ENCODE peak calls at places on chromosome 2, in four cellular contexts. One of them, this sample, is unnamed.

GRCh38 chr2:99926986-99927385 is 215.4 kb downstream of the AFF3 start:
- DNase-seq in K562: no peak
- DNase-seq in SK-N-SH: no peak
- DNase-seq in H1: no peak
- DNase-seq in this sample: no peak

GRCh38 chr2:44247924-44248323 is 27.4 kb upstream of the SLC3A1 start:
- DNase-seq in SK-N-SH: no peak
- DNase-seq in K562: peak
- DNase-seq in H1: no peak
- DNase-seq in this sample: no peak

GRCh38 chr2:236507393-236508085 is 62.1 kb upstream of the ACKR3 start:
- DNase-seq in H1: peak
- DNase-seq in K562: no peak
- DNase-seq in SK-N-SH: peak
- DNase-seq in this sample: no peak

GRCh38 chr2:108454440-108454839 is 5.4 kb downstream of the GCC2 start:
- DNase-seq in K562: no peak
- DNase-seq in SK-N-SH: no peak
- DNase-seq in H1: no peak
- DNase-seq in this sample: no peak

GRCh38 chr2:45669109-45669508 is 17.6 kb downstream of the PRKCE start:
- DNase-seq in SK-N-SH: no peak
- DNase-seq in H1: no peak
- DNase-seq in K562: peak
- DNase-seq in this sample: no peak

GRCh38 chr2:235594041-235594440 is 100.2 kb downstream of the AGAP1 start:
- DNase-seq in K562: peak
- DNase-seq in H1: no peak
- DNase-seq in SK-N-SH: peak
- DNase-seq in this sample: no peak

GRCh38 chr2:241887806-241888522 is 18.4 kb downstream of the RTP5 start:
- DNase-seq in SK-N-SH: no peak
- DNase-seq in K562: no peak
- DNase-seq in H1: no peak
- DNase-seq in this sample: no peak

GRCh38 chr2:119426801-119427395 is 4.8 kb upstream of the TMEM37 start:
- DNase-seq in SK-N-SH: no peak
- DNase-seq in H1: no peak
- DNase-seq in K562: peak
- DNase-seq in this sample: no peak

GRCh38 chr2:191627518-191627917 is 50.4 kb upstream of the NABP1 start:
- DNase-seq in SK-N-SH: no peak
- DNase-seq in H1: no peak
- DNase-seq in K562: no peak
- DNase-seq in this sample: no peak

GRCh38 chr2:188117706-188118105 is 174.0 kb upstream of the GULP1 start:
- DNase-seq in K562: no peak
- DNase-seq in H1: no peak
- DNase-seq in SK-N-SH: no peak
- DNase-seq in this sample: no peak

GRCh38 chr2:177970670-177971454 is 101.7 kb downstream of the PDE11A start:
- DNase-seq in K562: no peak
- DNase-seq in SK-N-SH: no peak
- DNase-seq in H1: no peak
- DNase-seq in this sample: no peak

GRCh38 chr2:224885836-224886547 is 156.3 kb downstream of the DOCK10 start:
- DNase-seq in SK-N-SH: no peak
- DNase-seq in H1: no peak
- DNase-seq in K562: no peak
- DNase-seq in this sample: no peak

GRCh38 chr2:88669371-88670214 is 21.9 kb upstream of the RPIA start:
- DNase-seq in H1: no peak
- DNase-seq in SK-N-SH: peak
- DNase-seq in K562: peak
- DNase-seq in this sample: peak
- TF ChIP-seq JUND in H1: no peak
- TF ChIP-seq JUND in SK-N-SH: no peak
- TF ChIP-seq JUND in K562: no peak
- TF ChIP-seq JUND in this sample: no peak

GRCh38 chr2:231348703-231349373 is 46.7 kb upstream of the B3GNT7 start:
- DNase-seq in SK-N-SH: no peak
- DNase-seq in K562: no peak
- DNase-seq in H1: no peak
- DNase-seq in this sample: no peak
- TF ChIP-seq JUND in SK-N-SH: no peak
- TF ChIP-seq JUND in K562: no peak
- TF ChIP-seq JUND in H1: no peak
- TF ChIP-seq JUND in this sample: no peak

GRCh38 chr2:83949361-83949760 is 509.7 kb downstream of the SUCLG1 start:
- DNase-seq in H1: no peak
- DNase-seq in K562: no peak
- DNase-seq in SK-N-SH: no peak
- DNase-seq in this sample: no peak
- TF ChIP-seq JUND in H1: no peak
- TF ChIP-seq JUND in K562: no peak
- TF ChIP-seq JUND in SK-N-SH: no peak
- TF ChIP-seq JUND in this sample: no peak

GRCh38 chr2:18701546-18701945 is 112.2 kb upstream of the NT5C1B start:
- DNase-seq in K562: no peak
- DNase-seq in SK-N-SH: no peak
- DNase-seq in H1: no peak
- DNase-seq in this sample: no peak
- TF ChIP-seq JUND in K562: no peak
- TF ChIP-seq JUND in SK-N-SH: no peak
- TF ChIP-seq JUND in H1: no peak
- TF ChIP-seq JUND in this sample: no peak

DNA sequence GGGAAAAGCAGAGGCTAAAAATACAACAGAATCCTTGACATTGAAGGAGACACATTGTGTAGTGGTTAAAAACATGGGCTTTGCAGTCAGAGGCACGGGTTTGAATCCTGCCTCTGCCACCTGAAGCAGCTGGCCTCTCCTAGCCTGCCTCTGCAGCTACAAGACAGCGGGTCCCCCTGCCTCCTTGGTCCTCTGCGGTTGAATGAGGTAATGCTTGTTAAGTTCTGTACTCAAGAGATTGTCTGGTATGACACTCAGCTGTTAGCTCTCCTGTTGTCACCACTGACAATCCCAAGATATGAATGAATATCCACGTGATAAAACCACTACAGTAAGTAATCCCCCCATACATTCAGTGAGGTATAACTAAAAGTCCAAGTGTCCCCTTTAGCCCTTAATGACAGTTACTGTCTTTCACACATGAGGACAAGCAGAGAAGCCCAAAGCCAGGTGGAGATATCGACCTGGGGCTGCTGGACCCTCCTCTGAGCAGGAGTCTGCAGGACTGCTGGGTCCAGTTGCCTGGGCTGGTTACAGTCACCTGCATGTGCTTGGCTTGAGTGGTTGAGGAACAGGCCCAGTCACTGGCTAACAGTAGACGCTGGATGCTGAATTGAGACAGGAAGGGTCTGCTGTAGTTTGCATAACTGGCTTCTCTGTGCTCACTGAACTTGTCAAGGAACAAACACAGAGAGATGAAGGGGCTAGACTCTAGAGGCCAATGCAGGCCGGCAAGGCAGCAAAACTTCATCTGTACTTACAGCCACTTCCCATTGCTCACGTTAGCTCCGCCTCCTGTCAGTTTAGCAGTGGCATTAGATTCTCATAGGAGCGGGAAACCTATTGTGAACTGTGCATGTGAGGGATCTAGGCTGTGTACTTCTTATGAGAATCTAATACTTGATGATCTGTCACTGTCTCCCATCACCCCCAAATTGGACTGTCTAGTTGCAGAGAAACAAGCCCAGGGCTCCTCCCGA is 85.5 kb downstream of the TGFA start:
- DNase-seq in H1: peak
- DNase-seq in SK-N-SH: no peak
- DNase-seq in K562: no peak
- DNase-seq in this sample: no peak
- TF ChIP-seq JUND in H1: no peak
- TF ChIP-seq JUND in SK-N-SH: no peak
- TF ChIP-seq JUND in K562: no peak
- TF ChIP-seq JUND in this sample: no peak

GRCh38 chr2:238098854-238099708 is 1.1 kb upstream of the ESPNL start:
- DNase-seq in K562: no peak
- DNase-seq in H1: peak
- DNase-seq in SK-N-SH: peak
- DNase-seq in this sample: no peak

GRCh38 chr2:238097988-238098853 is 1.9 kb upstream of the ESPNL start:
- DNase-seq in H1: peak
- DNase-seq in K562: peak
- DNase-seq in SK-N-SH: peak
- DNase-seq in this sample: peak

GRCh38 chr2:238096311-238097011 is 3.7 kb upstream of the ESPNL start:
- DNase-seq in H1: peak
- DNase-seq in K562: no peak
- DNase-seq in SK-N-SH: peak
- DNase-seq in this sample: no peak

GRCh38 chr2:238095143-238095542 is 5.0 kb upstream of the ESPNL start:
- DNase-seq in SK-N-SH: no peak
- DNase-seq in K562: no peak
- DNase-seq in H1: no peak
- DNase-seq in this sample: no peak

GRCh38 chr2:238097201-238097987 is 2.7 kb upstream of the ESPNL start:
- DNase-seq in SK-N-SH: peak
- DNase-seq in H1: peak
- DNase-seq in K562: no peak
- DNase-seq in this sample: no peak
- TF ChIP-seq JUND in SK-N-SH: no peak
- TF ChIP-seq JUND in H1: no peak
- TF ChIP-seq JUND in K562: no peak
- TF ChIP-seq JUND in this sample: no peak

DNA sequence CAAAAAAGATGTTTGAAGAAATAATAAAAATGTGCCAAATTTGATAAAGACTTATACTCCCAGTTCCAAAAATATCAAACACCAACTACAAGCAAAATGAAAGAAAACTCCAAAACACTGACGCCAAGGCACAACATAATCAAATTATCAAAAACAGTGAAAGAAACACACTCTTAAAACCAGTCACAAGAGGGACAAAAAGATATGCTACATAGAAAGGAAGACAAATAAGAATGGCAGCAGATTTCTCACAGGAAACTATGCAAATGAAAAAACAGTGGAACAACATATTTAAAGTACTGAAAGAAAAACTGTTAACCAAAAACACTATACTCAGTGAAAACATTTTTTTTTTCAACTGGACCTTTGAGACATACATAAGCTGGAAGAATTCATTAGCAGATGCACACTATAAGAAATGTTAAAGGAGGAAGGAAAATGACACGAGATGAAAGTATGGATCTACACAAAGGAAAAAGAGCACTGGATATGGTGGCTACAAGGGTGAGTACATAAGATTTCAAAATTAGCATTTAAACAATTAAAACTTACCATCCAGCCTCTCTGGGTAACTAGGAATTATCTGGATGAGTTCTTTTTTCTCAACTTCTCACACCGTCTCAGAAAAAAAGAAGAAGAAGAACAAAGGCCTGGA is 94.0 kb upstream of the ACVR1C start:
- DNase-seq in SK-N-SH: no peak
- DNase-seq in K562: peak
- DNase-seq in H1: no peak
- DNase-seq in this sample: no peak
- TF ChIP-seq JUND in SK-N-SH: no peak
- TF ChIP-seq JUND in K562: no peak
- TF ChIP-seq JUND in H1: no peak
- TF ChIP-seq JUND in this sample: no peak

DNA sequence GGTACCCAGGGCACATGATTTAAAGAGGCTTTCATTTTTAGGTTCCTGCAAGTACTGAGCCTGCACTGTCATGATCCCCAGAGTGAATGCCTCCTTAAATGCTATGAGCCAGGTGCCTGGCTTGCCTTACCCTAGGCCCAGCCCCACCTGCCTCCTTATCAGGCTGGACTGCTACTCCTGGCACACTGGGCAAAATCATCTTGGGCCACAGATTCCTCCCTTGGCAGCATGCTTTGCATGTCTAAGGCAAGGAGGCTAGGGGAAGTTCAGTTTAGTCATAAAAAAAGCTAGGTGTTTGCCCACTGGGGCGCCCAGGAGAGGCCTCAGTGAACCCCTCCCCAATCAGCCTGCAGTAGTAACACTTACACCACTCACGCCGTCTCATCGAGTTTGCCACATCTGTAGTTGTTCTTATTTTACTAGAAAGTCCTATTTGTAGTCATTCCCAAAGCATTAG is 45.1 kb downstream of the LBH start:
- DNase-seq in H1: no peak
- DNase-seq in K562: no peak
- DNase-seq in SK-N-SH: no peak
- DNase-seq in this sample: no peak
- TF ChIP-seq JUND in H1: no peak
- TF ChIP-seq JUND in K562: no peak
- TF ChIP-seq JUND in SK-N-SH: no peak
- TF ChIP-seq JUND in this sample: no peak

GRCh38 chr2:102549027-102549426 is 70.3 kb upstream of the SLC9A2 start:
- DNase-seq in SK-N-SH: no peak
- DNase-seq in H1: no peak
- DNase-seq in K562: no peak
- DNase-seq in this sample: no peak
- TF ChIP-seq JUND in SK-N-SH: no peak
- TF ChIP-seq JUND in H1: no peak
- TF ChIP-seq JUND in K562: no peak
- TF ChIP-seq JUND in this sample: no peak

GRCh38 chr2:6392966-6393365 is 472.7 kb downstream of the CMPK2 start:
- DNase-seq in K562: no peak
- DNase-seq in H1: no peak
- DNase-seq in SK-N-SH: no peak
- DNase-seq in this sample: no peak

GRCh38 chr2:6392354-6392753 is 473.4 kb downstream of the CMPK2 start:
- DNase-seq in K562: no peak
- DNase-seq in H1: no peak
- DNase-seq in SK-N-SH: no peak
- DNase-seq in this sample: no peak

DNA sequence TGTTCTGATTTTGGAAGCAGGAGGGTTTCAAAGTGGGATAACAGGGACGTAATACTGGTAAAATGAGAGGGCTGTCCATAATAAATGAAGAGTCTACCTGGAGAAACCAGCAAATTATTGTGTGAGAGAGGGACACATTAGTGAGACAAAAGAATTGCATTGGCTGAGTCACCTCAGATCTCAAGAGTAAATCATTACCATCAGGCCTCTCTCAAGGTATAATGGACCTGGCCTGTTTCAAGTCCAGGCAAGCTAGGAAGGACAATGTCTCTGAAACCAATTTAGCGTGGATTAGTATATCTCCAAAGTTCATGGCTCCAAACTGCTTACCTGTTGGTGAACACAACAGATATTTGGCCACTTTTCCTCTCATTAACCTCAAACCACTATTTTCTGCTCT is 471.4 kb downstream of the CMPK2 start:
- DNase-seq in H1: no peak
- DNase-seq in SK-N-SH: no peak
- DNase-seq in K562: no peak
- DNase-seq in this sample: no peak
- TF ChIP-seq JUND in H1: no peak
- TF ChIP-seq JUND in SK-N-SH: no peak
- TF ChIP-seq JUND in K562: no peak
- TF ChIP-seq JUND in this sample: no peak

This sample was measured in T47D.